ENCODE peak calls at places on chromosomes 5 and 9, in six cellular contexts. T is CD4-positive, alpha-beta T cell; J is effector memory CD8-positive, alpha-beta T cell; K is stimulated activated CD4-positive, alpha-beta T cell treated with anti-CD3 and anti-CD28 coated beads, TNF-alpha, amount 100 ng/mL, for 4 hours; N is Karpas-422; P is stimulated activated CD8-positive, alpha-beta memory T cell treated with anti-CD3 and anti-CD28 coated beads, Interleukin-7, amount 100 ng/mL, for 24 hours. R is an unnamed sample.
A peak's percentile ranks its signal among the peaks of the same experiment; 100 is the strongest.

GRCh38 chr5:142356318-142356715 is 31.5 kb upstream of the SPRY4 start:
- DNase-seq in N (no peak), P (no peak), K (no peak), T (no peak), J (no peak), R (no peak)

GRCh38 chr9:93813687-93814560 is 141.2 kb downstream of the BARX1 start:
- DNase-seq in K (no peak), J (no peak), P (no peak), T (no peak), N (no peak), R (no peak)

GRCh38 chr5:61472172-61472958 is 140.3 kb downstream of the ZSWIM6 start:
- DNase-seq in T (no peak), K (no peak), P (no peak), J (no peak), N (no peak), R (no peak)

GRCh38 chr5:129271309-129271708 is 176.8 kb downstream of the ISOC1 start:
- DNase-seq in N (peak; percentile 53), K (no peak), T (no peak), P (no peak), J (no peak), R (peak; percentile 2)

GRCh38 chr5:136134653-136135052 is 2.0 kb downstream of the SMAD5 start:
- DNase-seq in P (no peak), N (no peak), K (no peak), J (no peak), T (no peak), R (no peak)

GRCh38 chr9:123327697-123328100 is 28.3 kb upstream of the CRB2 start:
- DNase-seq in K (no peak), P (no peak), N (no peak), J (no peak), T (no peak), R (no peak)

GRCh38 chr5:60538955-60539866 is 160.8 kb downstream of the DEPDC1B start:
- DNase-seq in J (no peak), P (no peak), T (no peak), N (peak; percentile 81), K (no peak), R (no peak)

GRCh38 chr5:77957-78804 is 13.8 kb upstream of the PLEKHG4B start:
- DNase-seq in P (peak; percentile 20), N (peak; percentile 86), K (no peak), J (no peak), T (no peak), R (peak; percentile 25)

GRCh38 chr9:113219972-113220371 is 1.1 kb downstream of the FKBP15 start:
- DNase-seq in J (no peak), P (no peak), K (no peak), T (no peak), N (peak; percentile 72), R (peak; percentile 52)

GRCh38 chr5:129541648-129542251 is 81.7 kb downstream of the ADAMTS19 start:
- DNase-seq in K (no peak), N (peak; percentile 80), P (no peak), J (no peak), T (no peak), R (no peak)

R was measured in CD4-positive, CD25-positive, alpha-beta regulatory T cell.